ENCODE peak calls at places on chromosomes 1 and 21, in eight cellular contexts. J is HL-60; R is activated CD4-positive, CD25-positive, alpha-beta regulatory T cell treated with anti-CD3 and anti-CD28 coated beads, Interleukin-2, amount 50 U/mL, for 72 hours; E is psoas muscle; F is GM04504; Y is skeletal muscle cell; U is LHCN-M2; X is Calu3. H is an unnamed sample.

GRCh38 chr1:99648107-99648506 is 2.2 kb downstream of the PALMD start:
- DNase-seq in J (no peak), R (no peak), E (peak; percentile 79), F (no peak), Y (no peak), U (peak; percentile 93), X (peak; percentile 59), H (no peak)

GRCh38 chr1:206909883-206910318 is 11.8 kb downstream of the FCMR start:
- DNase-seq in J (no peak), R (no peak), E (no peak), F (no peak), Y (no peak), U (no peak), X (no peak), H (no peak)

GRCh38 chr1:109277434-109278204 is 5.3 kb downstream of the PSRC1 start:
- DNase-seq in J (no peak), R (peak; percentile 78), E (peak; percentile 85), F (no peak), Y (no peak), U (peak; percentile 57), X (peak; percentile 74), H (no peak)

GRCh38 chr1:9410737-9411297 is 118.1 kb downstream of the SPSB1 start:
- DNase-seq in J (peak; percentile 31), R (no peak), E (no peak), F (peak; percentile 51), Y (peak; percentile 58), U (peak; percentile 79), X (no peak), H (no peak)

GRCh38 chr1:59505596-59506028 is 208.7 kb downstream of the FGGY start:
- DNase-seq in J (no peak), R (no peak), E (no peak), F (no peak), Y (peak; percentile 68), U (peak; percentile 55), X (no peak), H (no peak)

GRCh38 chr1:212970085-212970484 is 19.7 kb downstream of the VASH2 start:
- DNase-seq in J (no peak), R (no peak), E (no peak), F (no peak), Y (no peak), U (no peak), X (no peak), H (no peak)

GRCh38 chr21:43811262-43812105 is 22.1 kb downstream of the RRP1 start:
- DNase-seq in J (no peak), R (no peak), E (no peak), F (no peak), Y (no peak), U (no peak), X (no peak), H (no peak)

GRCh38 chr1:206709772-206710456 is 25.2 kb downstream of the MAPKAPK2 start:
- DNase-seq in J (no peak), R (no peak), E (no peak), F (no peak), Y (peak; percentile 47), U (peak; percentile 79), X (no peak), H (no peak)

GRCh38 chr1:108862698-108863477 is 6.0 kb upstream of the AKNAD1 start:
- DNase-seq in J (no peak), R (no peak), E (no peak), F (no peak), Y (no peak), U (no peak), X (no peak), H (no peak)

H was measured in CD14-positive monocyte.